ENCODE peak calls at places on chromosomes 11 and 22, in ten cellular contexts. R is HCT116, G is body of pancreas, F is testis, J is right lobe of liver, H is transverse colon, W is uterus, Q is Peyer's patch, U is gastrocnemius medialis, L is tibial nerve. S is an unnamed sample.

GRCh38 chr22:30947163-30947820 is 21.3 kb downstream of the MORC2 start:
- DNase-seq in R (no peak), G (no peak), F (no peak), J (no peak), H (peak; percentile 37), W (peak; percentile 35), Q (no peak), U (no peak), L (no peak), S (no peak)

GRCh38 chr22:42842658-42843370 is 14.3 kb downstream of the ARFGAP3 start:
- DNase-seq in R (no peak), G (no peak), F (no peak), J (no peak), H (peak; percentile 22), W (no peak), Q (no peak), U (no peak), L (no peak), S (no peak)

GRCh38 chr11:27619039-27619438 is 81.2 kb downstream of the BDNF start:
- DNase-seq in R (no peak), G (no peak), F (no peak), J (no peak), H (no peak), W (no peak), Q (no peak), U (no peak), L (no peak), S (no peak)

GRCh38 chr11:17389205-17389956 is 922 bp upstream of the KCNJ11 start:
- DNase-seq in R (peak; percentile 69), G (peak; percentile 88), F (peak; percentile 82), J (peak; percentile 83), H (peak; percentile 79), W (peak; percentile 62), Q (peak; percentile 89), U (peak; percentile 94), L (no peak), S (peak; percentile 67)

GRCh38 chr11:105811242-105811641 is 201.4 kb downstream of the GRIA4 start:
- DNase-seq in R (no peak), G (no peak), F (no peak), J (no peak), H (no peak), W (no peak), Q (no peak), U (no peak), L (no peak), S (no peak)

GRCh38 chr22:44444341-44445306 is 53.4 kb downstream of the RTL6 start:
- DNase-seq in R (no peak), G (no peak), F (no peak), J (no peak), H (no peak), W (no peak), Q (peak; percentile 36), U (no peak), L (no peak), S (peak; percentile 12)

GRCh38 chr22:19984201-19984753 is 32.3 kb downstream of the ARVCF start:
- DNase-seq in R (peak; percentile 55), G (peak; percentile 62), F (no peak), J (peak; percentile 65), H (no peak), W (peak; percentile 70), Q (no peak), U (peak; percentile 92), L (no peak), S (peak; percentile 84)

GRCh38 chr11:75315439-75315805 is 36.0 kb downstream of the ARRB1 start:
- DNase-seq in R (no peak), G (no peak), F (no peak), J (no peak), H (no peak), W (no peak), Q (no peak), U (no peak), L (no peak), S (no peak)

GRCh38 chr11:93718057-93718563 is 23.2 kb downstream of the TAF1D start:
- DNase-seq in R (no peak), G (no peak), F (no peak), J (no peak), H (no peak), W (no peak), Q (no peak), U (no peak), L (no peak), S (no peak)

GRCh38 chr11:119153049-119153818 is 4.4 kb downstream of the ABCG4 start:
- DNase-seq in R (no peak), G (no peak), F (no peak), J (no peak), H (no peak), W (no peak), Q (no peak), U (no peak), L (no peak), S (no peak)

GRCh38 chr11:47766363-47767227 is 546 bp downstream of the FNBP4 start:
- DNase-seq in R (no peak), G (peak; percentile 73), F (peak; percentile 84), J (peak; percentile 79), H (peak; percentile 81), W (peak; percentile 65), Q (peak; percentile 91), U (peak; percentile 72), L (peak; percentile 63), S (peak; percentile 74)

GRCh38 chr11:61555051-61555969 is 25.6 kb downstream of the SYT7 start:
- DNase-seq in R (no peak), G (no peak), F (peak; percentile 40), J (no peak), H (no peak), W (no peak), Q (no peak), U (no peak), L (no peak), S (no peak)

GRCh38 chr11:119378851-119379465 is 2.5 kb downstream of the USP2 start:
- DNase-seq in R (no peak), G (no peak), F (no peak), J (no peak), H (no peak), W (no peak), Q (no peak), U (peak; percentile 87), L (no peak), S (peak; percentile 56)

GRCh38 chr22:38317995-38318715 is 922 bp upstream of the CSNK1E start:
- DNase-seq in R (peak; percentile 81), G (peak; percentile 74), F (peak; percentile 66), J (peak; percentile 58), H (peak; percentile 85), W (peak; percentile 88), Q (peak; percentile 89), U (peak; percentile 71), L (peak; percentile 41), S (peak; percentile 85)
- TF ChIP-seq POLR2A in R (peak; percentile 63), G (peak; percentile 34), F (no peak), J (no peak), H (peak; percentile 70), W (peak; percentile 43), Q (peak; percentile 50), U (peak; percentile 49), L (peak; percentile 25), S (no peak)

GRCh38 chr11:108346451-108346850 is 120.9 kb downstream of the C11orf65 start:
- DNase-seq in R (no peak), G (no peak), F (no peak), J (no peak), H (no peak), W (no peak), Q (no peak), U (no peak), L (no peak), S (no peak)
- H3K36me3 ChIP-seq in R (no peaks in the 10 kb centered on the region), G (peaks cover 8% of the 10 kb centered on the region), F (no peaks in the 10 kb centered on the region), J (peaks cover 4% of the 10 kb centered on the region), H (peaks cover 12% of the 10 kb centered on the region), W (no peaks in the 10 kb centered on the region), Q (peaks cover 7% of the 10 kb centered on the region), U (peaks cover 39% of the 10 kb centered on the region), L (peaks cover 54% of the 10 kb centered on the region), S (peaks cover 19% of the 10 kb centered on the region)

DNA sequence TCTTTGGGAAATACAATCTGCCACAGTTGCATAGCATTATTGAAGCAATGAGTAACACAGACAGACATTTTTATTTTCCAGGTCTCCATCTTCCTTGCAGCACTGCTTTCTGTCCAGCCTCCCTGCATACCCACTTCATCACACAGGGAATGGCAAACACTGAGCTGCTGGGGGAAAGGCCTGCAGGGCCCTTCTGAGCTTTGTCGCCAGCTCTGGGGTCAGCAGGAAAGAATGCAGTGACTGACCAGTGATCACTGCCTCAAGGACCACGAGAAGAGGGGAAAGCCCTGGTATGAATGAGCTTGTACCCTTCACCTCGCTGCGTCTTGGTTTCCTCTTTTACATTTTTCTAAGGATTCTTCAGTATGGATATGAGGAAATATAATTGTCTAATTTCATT is 21.3 kb upstream of the MICAL2 start:
- DNase-seq in R (no peak), G (no peak), F (no peak), J (no peak), H (no peak), W (no peak), Q (peak; percentile 26), U (no peak), L (no peak), S (no peak)
- H3K27ac ChIP-seq in R (peak overlapping the region; percentile 86), G (no peak overlapping the region), F (no peak overlapping the region), J (no peak overlapping the region), H (peak overlapping the region; percentile 86), W (no peak overlapping the region), Q (no peak overlapping the region), U (peak overlapping the region; percentile 41), L (no peak overlapping the region), S (peak overlapping the region; percentile 71)

DNA sequence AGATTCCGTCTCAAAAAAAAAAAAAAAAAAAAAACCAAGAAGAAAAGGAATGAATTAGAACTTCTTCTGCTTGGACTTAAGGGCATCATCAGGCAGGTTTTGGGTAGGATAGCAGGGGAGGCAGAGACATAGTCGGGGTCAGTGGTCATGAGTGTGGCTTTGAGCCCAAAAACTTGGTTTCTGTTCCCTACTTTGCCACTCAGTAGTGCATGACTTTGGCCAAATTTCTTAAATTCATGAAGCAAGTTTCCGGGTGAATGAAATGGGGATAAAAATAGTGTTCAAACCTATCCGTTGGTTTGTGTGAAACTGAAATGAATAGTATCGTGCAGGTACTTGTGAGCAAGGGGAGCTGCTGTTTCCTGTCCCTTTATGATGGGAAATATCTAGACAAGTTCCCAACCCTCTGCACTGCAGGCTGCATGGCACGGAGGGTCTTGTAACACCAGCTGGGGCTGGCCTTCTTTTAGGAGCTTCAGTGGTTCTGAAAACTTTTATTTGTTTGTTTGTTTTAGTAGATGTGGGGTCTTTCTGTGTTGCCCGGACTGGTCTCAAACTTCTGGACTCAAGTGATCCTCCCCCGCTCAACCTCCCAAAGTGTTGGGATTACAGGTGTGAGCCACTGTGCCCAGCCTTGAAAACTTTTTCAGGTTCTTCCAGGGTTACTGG is 18.4 kb downstream of the NEAT1 start:
- DNase-seq in R (no peak), G (no peak), F (no peak), J (peak; percentile 22), H (no peak), W (peak; percentile 12), Q (no peak), U (peak; percentile 23), L (peak; percentile 9), S (no peak)
- TF ChIP-seq POLR2A in R (no peak), G (no peak), F (no peak), J (peak; percentile 57), H (peak; percentile 51), W (no peak), Q (peak; percentile 24), U (peak; percentile 31), L (peak; percentile 6), S (no peak)

DNA sequence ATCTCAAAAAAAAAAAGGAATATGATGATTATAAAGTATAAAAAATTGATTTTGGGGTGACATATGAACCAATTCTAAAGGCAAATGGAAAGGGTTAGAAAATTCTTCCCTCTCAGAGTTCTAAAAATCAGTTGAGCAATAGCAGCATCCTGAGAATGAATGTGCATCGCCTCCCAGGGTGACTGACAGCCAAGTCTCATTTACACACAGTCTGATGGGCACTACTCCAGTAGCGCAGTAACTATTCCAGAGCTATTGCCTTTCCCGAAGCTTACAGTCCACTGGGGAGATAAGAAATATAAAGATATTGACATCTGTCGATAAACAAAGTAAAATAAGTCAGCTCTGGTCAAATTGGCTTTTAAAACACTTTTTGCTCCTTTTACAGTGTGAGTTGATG is 32.3 kb upstream of the SORL1 start:
- DNase-seq in R (no peak), G (no peak), F (peak; percentile 25), J (no peak), H (no peak), W (no peak), Q (no peak), U (no peak), L (no peak), S (no peak)
- H3K36me3 ChIP-seq in R (no peaks in the 10 kb centered on the region), G (no peaks in the 10 kb centered on the region), F (no peaks in the 10 kb centered on the region), J (no peaks in the 10 kb centered on the region), H (no peaks in the 10 kb centered on the region), W (no peaks in the 10 kb centered on the region), Q (no peaks in the 10 kb centered on the region), U (no peaks in the 10 kb centered on the region), L (no peaks in the 10 kb centered on the region), S (no peaks in the 10 kb centered on the region)

S was measured in heart left ventricle.